ENCODE peak calls at places on chromosomes 13 and 19, in six cellular contexts. One of them, this sample, is unnamed.
A peak's percentile ranks its signal among the peaks of the same experiment; 100 is the strongest.

GRCh38 chr13:93235258-93236015 is 8.8 kb downstream of the GPC6 start:
- DNase-seq in astrocyte of the cerebellum: no peak
- DNase-seq in CD8-positive, alpha-beta T cell: no peak
- DNase-seq in fibroblast of lung: peak; percentile 83
- DNase-seq in fibroblast of mammary gland: peak; percentile 88
- DNase-seq in osteoblast: no peak
- DNase-seq in this sample: peak; percentile 50

GRCh38 chr13:106471957-106472543 is 63.4 kb downstream of the EFNB2 start:
- DNase-seq in osteoblast: peak; percentile 98
- DNase-seq in fibroblast of lung: peak; percentile 96
- DNase-seq in astrocyte of the cerebellum: peak; percentile 35
- DNase-seq in fibroblast of mammary gland: peak; percentile 89
- DNase-seq in CD8-positive, alpha-beta T cell: no peak
- DNase-seq in this sample: peak; percentile 88

GRCh38 chr19:30780032-30780431 is 407.8 kb downstream of the ZNF536 start:
- DNase-seq in fibroblast of mammary gland: peak; percentile 49
- DNase-seq in CD8-positive, alpha-beta T cell: no peak
- DNase-seq in astrocyte of the cerebellum: no peak
- DNase-seq in fibroblast of lung: no peak
- DNase-seq in osteoblast: no peak
- DNase-seq in this sample: no peak

GRCh38 chr13:75803175-75803611 is 167.1 kb downstream of the LMO7 start:
- DNase-seq in fibroblast of mammary gland: no peak
- DNase-seq in osteoblast: no peak
- DNase-seq in fibroblast of lung: no peak
- DNase-seq in astrocyte of the cerebellum: no peak
- DNase-seq in CD8-positive, alpha-beta T cell: no peak
- DNase-seq in this sample: no peak

GRCh38 chr19:17719730-17720486 is 628 bp downstream of the MAP1S start:
- DNase-seq in astrocyte of the cerebellum: no peak
- DNase-seq in fibroblast of mammary gland: no peak
- DNase-seq in osteoblast: peak; percentile 93
- DNase-seq in CD8-positive, alpha-beta T cell: no peak
- DNase-seq in fibroblast of lung: no peak
- DNase-seq in this sample: no peak

GRCh38 chr19:35206855-35207254 is 21.7 kb downstream of the FAM187B start:
- DNase-seq in osteoblast: no peak
- DNase-seq in fibroblast of lung: no peak
- DNase-seq in CD8-positive, alpha-beta T cell: no peak
- DNase-seq in astrocyte of the cerebellum: no peak
- DNase-seq in fibroblast of mammary gland: no peak
- DNase-seq in this sample: no peak

GRCh38 chr13:99990045-99990977 is 8.7 kb downstream of the ZIC2 start:
- DNase-seq in astrocyte of the cerebellum: no peak
- DNase-seq in fibroblast of lung: no peak
- DNase-seq in fibroblast of mammary gland: no peak
- DNase-seq in osteoblast: peak; percentile 63
- DNase-seq in CD8-positive, alpha-beta T cell: no peak
- DNase-seq in this sample: no peak

GRCh38 chr13:93814658-93815057 is 588.1 kb downstream of the GPC6 start:
- DNase-seq in astrocyte of the cerebellum: no peak
- DNase-seq in osteoblast: no peak
- DNase-seq in fibroblast of mammary gland: no peak
- DNase-seq in CD8-positive, alpha-beta T cell: no peak
- DNase-seq in fibroblast of lung: no peak
- DNase-seq in this sample: no peak

DNA sequence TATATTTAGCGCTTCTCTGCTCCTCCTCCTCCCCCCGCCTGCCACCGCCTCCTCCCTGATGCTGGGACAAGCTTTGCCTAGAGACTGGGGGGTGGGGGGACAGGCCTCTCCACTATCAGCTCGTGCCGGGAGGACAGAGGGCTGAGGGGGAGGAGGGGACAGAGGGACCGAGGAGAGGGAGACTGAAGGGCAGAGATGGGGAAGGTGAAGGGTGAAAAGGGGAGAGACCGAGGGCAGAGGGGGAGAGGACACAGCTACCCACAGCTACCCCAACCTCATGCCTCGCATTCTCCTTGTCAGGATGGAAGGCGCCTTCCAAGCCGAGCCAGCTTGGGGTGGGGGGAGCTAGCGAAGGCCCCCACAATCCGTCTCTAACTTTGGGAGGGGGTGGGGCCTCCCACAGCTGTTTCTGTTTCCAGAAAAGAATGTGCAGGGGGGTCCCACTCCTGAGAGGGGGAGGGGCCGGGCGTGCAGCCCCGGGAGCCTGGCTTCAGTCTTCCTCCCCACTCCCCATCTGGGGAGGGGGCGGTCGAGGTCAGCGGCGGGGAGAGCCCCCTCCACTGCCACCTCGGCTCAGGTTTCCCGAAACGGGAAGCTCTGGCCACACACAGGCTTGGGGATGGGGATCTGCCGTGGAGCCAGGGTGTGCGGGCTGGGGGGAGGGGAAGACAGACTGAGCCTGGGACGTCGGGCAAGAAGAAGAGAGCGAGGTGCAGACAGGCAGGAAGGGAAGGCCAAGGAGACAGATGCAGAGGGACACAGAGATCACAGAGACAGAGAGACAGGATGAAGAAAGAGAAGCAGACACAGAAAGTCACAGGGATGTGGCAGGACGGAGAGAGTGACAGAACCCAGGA is 1.6 kb downstream of the DACT3 start:
- DNase-seq in fibroblast of mammary gland: no peak
- DNase-seq in fibroblast of lung: no peak
- DNase-seq in osteoblast: peak; percentile 94
- DNase-seq in astrocyte of the cerebellum: no peak
- DNase-seq in CD8-positive, alpha-beta T cell: no peak
- DNase-seq in this sample: peak; percentile 23
- H3K4me3 ChIP-seq in fibroblast of mammary gland: peak overlapping the region; percentile 43
- H3K4me3 ChIP-seq in fibroblast of lung: peak overlapping the region; percentile 58
- H3K4me3 ChIP-seq in osteoblast: peak overlapping the region; percentile 74
- H3K4me3 ChIP-seq in astrocyte of the cerebellum: peak overlapping the region; percentile 49
- H3K4me3 ChIP-seq in CD8-positive, alpha-beta T cell: no peak overlapping the region
- H3K4me3 ChIP-seq in this sample: peak overlapping the region; percentile 69

DNA sequence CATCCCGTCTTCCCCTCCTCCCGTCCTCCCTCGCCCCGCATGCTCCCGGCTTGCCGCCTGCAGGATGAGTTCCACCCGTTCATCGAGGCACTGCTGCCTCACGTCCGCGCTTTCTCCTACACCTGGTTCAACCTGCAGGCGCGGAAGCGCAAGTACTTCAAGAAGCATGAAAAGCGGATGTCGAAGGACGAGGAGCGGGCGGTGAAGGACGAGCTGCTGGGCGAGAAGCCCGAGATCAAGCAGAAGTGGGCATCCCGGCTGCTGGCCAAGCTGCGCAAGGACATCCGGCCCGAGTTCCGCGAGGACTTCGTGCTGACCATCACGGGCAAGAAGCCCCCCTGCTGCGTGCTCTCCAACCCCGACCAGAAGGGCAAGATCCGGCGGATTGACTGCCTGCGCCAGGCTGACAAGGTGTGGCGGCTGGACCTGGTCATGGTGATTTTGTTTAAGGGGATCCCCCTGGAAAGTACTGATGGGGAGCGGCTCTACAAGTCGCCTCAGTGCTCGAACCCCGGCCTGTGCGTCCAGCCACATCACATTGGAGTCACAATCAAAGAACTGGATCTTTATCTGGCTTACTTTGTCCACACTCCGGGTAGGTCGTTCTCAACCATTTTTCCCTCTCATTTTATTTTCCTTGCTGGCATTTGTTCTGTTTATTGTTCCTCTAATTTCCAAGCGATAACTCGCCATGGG is 29.8 kb downstream of the NFIX start:
- DNase-seq in fibroblast of lung: peak; percentile 52
- DNase-seq in CD8-positive, alpha-beta T cell: no peak
- DNase-seq in fibroblast of mammary gland: no peak
- DNase-seq in astrocyte of the cerebellum: no peak
- DNase-seq in osteoblast: no peak
- DNase-seq in this sample: no peak
- TF ChIP-seq CTCF in fibroblast of lung: no peak
- TF ChIP-seq CTCF in CD8-positive, alpha-beta T cell: no peak
- TF ChIP-seq CTCF in fibroblast of mammary gland: no peak
- TF ChIP-seq CTCF in astrocyte of the cerebellum: no peak
- TF ChIP-seq CTCF in osteoblast: no peak
- TF ChIP-seq CTCF in this sample: no peak

GRCh38 chr13:110559429-110559943 is 2.0 kb downstream of the RAB20 start:
- DNase-seq in fibroblast of mammary gland: no peak
- DNase-seq in fibroblast of lung: no peak
- DNase-seq in astrocyte of the cerebellum: no peak
- DNase-seq in osteoblast: peak; percentile 97
- DNase-seq in CD8-positive, alpha-beta T cell: no peak
- DNase-seq in this sample: peak; percentile 74
- H3K4me3 ChIP-seq in fibroblast of mammary gland: no peak overlapping the region
- H3K4me3 ChIP-seq in fibroblast of lung: peak overlapping the region; percentile 57
- H3K4me3 ChIP-seq in astrocyte of the cerebellum: no peak overlapping the region
- H3K4me3 ChIP-seq in osteoblast: peak overlapping the region; percentile 69
- H3K4me3 ChIP-seq in CD8-positive, alpha-beta T cell: no peak overlapping the region
- H3K4me3 ChIP-seq in this sample: peak overlapping the region; percentile 81

DNA sequence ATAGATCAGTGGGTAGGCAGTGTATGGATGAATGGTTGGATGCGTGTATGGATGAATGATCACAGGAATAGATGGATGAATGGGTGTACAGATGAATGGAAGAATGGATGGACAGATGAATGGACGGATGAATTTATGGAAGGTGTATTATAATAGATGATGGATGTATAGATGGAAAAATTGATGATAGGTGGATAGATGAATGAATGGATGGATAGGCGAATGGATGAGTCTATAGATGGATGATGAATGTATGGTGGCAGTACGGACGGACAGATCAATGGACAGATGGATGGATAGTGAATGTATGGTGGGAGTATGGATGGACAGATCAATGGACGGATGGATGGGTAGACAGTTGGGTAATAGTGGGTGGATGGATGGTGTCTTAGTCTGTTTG is 49.0 kb upstream of the ONECUT3 start:
- DNase-seq in CD8-positive, alpha-beta T cell: no peak
- DNase-seq in osteoblast: no peak
- DNase-seq in astrocyte of the cerebellum: no peak
- DNase-seq in fibroblast of lung: no peak
- DNase-seq in fibroblast of mammary gland: no peak
- DNase-seq in this sample: no peak
- TF ChIP-seq CTCF in CD8-positive, alpha-beta T cell: no peak
- TF ChIP-seq CTCF in osteoblast: no peak
- TF ChIP-seq CTCF in astrocyte of the cerebellum: no peak
- TF ChIP-seq CTCF in fibroblast of lung: no peak
- TF ChIP-seq CTCF in fibroblast of mammary gland: no peak
- TF ChIP-seq CTCF in this sample: no peak